ENCODE peak calls at places on chromosomes 1 and 21, in ten cellular contexts. H is GM23248; O is activated CD8-positive, alpha-beta T cell treated with anti-CD3 and anti-CD28 coated beads for 36 hours; W is amniotic stem cell; L is NCI-H69; X is EL; U is heart right ventricle; Y is upper lobe of right lung; K is uterus; J is ACHN. G is an unnamed sample.

GRCh38 chr1:11383553-11384169 is 95.3 kb upstream of the DISP3 start:
- DNase-seq in H (no peak), O (peak), W (no peak), L (no peak), X (no peak), U (no peak), Y (no peak), K (no peak), J (no peak), G (no peak)

GRCh38 chr1:238457610-238458009 is 566.9 kb upstream of the ZP4 start:
- DNase-seq in H (peak), O (no peak), W (no peak), L (no peak), X (peak), U (no peak), Y (no peak), K (no peak), J (no peak), G (no peak)

GRCh38 chr21:42195378-42196031 is 23.4 kb upstream of the ABCG1 start:
- DNase-seq in H (peak), O (peak), W (no peak), L (peak), X (peak), U (no peak), Y (peak), K (no peak), J (no peak), G (no peak)

GRCh38 chr1:186609183-186609582 is 71.0 kb downstream of the PTGS2 start:
- DNase-seq in H (no peak), O (no peak), W (no peak), L (peak), X (no peak), U (no peak), Y (no peak), K (no peak), J (no peak), G (no peak)

GRCh38 chr1:57727121-57727520 is 303.3 kb upstream of the DAB1 start:
- DNase-seq in H (no peak), O (no peak), W (no peak), L (no peak), X (no peak), U (no peak), Y (no peak), K (no peak), J (no peak), G (no peak)

GRCh38 chr1:5389101-5389885 is 602.9 kb downstream of the NPHP4 start:
- DNase-seq in H (no peak), O (peak), W (no peak), L (no peak), X (no peak), U (no peak), Y (no peak), K (no peak), J (no peak), G (no peak)

GRCh38 chr1:22328331-22329170 is 123.1 kb upstream of the ZBTB40 start:
- DNase-seq in H (no peak), O (no peak), W (no peak), L (no peak), X (no peak), U (no peak), Y (peak), K (no peak), J (no peak), G (no peak)

GRCh38 chr1:22089134-22089571 is 36.6 kb downstream of the CDC42 start:
- DNase-seq in H (peak), O (peak), W (no peak), L (no peak), X (no peak), U (no peak), Y (no peak), K (no peak), J (no peak), G (no peak)

GRCh38 chr1:165949335-165950130 is 122.1 kb downstream of the UCK2 start:
- DNase-seq in H (peak), O (no peak), W (no peak), L (no peak), X (peak), U (peak), Y (no peak), K (no peak), J (peak), G (no peak)

GRCh38 chr1:29527314-29528004 is 291.1 kb downstream of the PTPRU start:
- DNase-seq in H (no peak), O (no peak), W (no peak), L (peak), X (no peak), U (no peak), Y (no peak), K (no peak), J (no peak), G (no peak)

GRCh38 chr1:54975709-54976108 is 4.7 kb upstream of the TMEM61 start:
- DNase-seq in H (no peak), O (no peak), W (no peak), L (peak), X (no peak), U (no peak), Y (no peak), K (no peak), J (no peak), G (no peak)

GRCh38 chr1:58325797-58326196 is 220.7 kb downstream of the OMA1 start:
- DNase-seq in H (no peak), O (no peak), W (no peak), L (peak), X (no peak), U (no peak), Y (no peak), K (no peak), J (no peak), G (no peak)

GRCh38 chr1:214464303-214465287 is 86.8 kb downstream of the PTPN14 start:
- DNase-seq in H (no peak), O (no peak), W (no peak), L (no peak), X (no peak), U (no peak), Y (no peak), K (no peak), J (no peak), G (no peak)

GRCh38 chr1:110155878-110156522 is 5.7 kb downstream of the SLC6A17 start:
- DNase-seq in H (peak), O (peak), W (peak), L (no peak), X (peak), U (peak), Y (peak), K (peak), J (peak), G (peak)

GRCh38 chr1:58883037-58883887 is 99.4 kb upstream of the JUN start:
- DNase-seq in H (peak), O (peak), W (peak), L (peak), X (peak), U (peak), Y (peak), K (peak), J (peak), G (no peak)

GRCh38 chr1:68010094-68010493 is 40.3 kb downstream of the DIRAS3 start:
- DNase-seq in H (peak), O (no peak), W (no peak), L (peak), X (no peak), U (no peak), Y (no peak), K (no peak), J (peak), G (no peak)

GRCh38 chr21:17660862-17661261 is 48.2 kb upstream of the BTG3 start:
- DNase-seq in H (no peak), O (no peak), W (no peak), L (peak), X (no peak), U (no peak), Y (no peak), K (no peak), J (no peak), G (no peak)

GRCh38 chr1:151653397-151653796 is 41.5 kb downstream of the SNX27 start:
- DNase-seq in H (peak), O (no peak), W (no peak), L (no peak), X (peak), U (no peak), Y (no peak), K (no peak), J (no peak), G (no peak)

GRCh38 chr1:234668577-234668955 is 58.6 kb upstream of the IRF2BP2 start:
- DNase-seq in H (no peak), O (no peak), W (no peak), L (no peak), X (no peak), U (no peak), Y (no peak), K (no peak), J (no peak), G (no peak)

GRCh38 chr21:35050348-35051286 is 1.5 kb upstream of the RUNX1 start:
- DNase-seq in H (peak), O (peak), W (no peak), L (peak), X (no peak), U (no peak), Y (no peak), K (no peak), J (no peak), G (no peak)

GRCh38 chr1:53582211-53583020 is 123.2 kb downstream of the DMRTB1 start:
- DNase-seq in H (no peak), O (peak), W (no peak), L (peak), X (no peak), U (no peak), Y (peak), K (peak), J (no peak), G (peak)

GRCh38 chr1:21541835-21542234 is 32.6 kb downstream of the ALPL start:
- DNase-seq in H (peak), O (no peak), W (no peak), L (no peak), X (peak), U (peak), Y (no peak), K (no peak), J (no peak), G (no peak)

GRCh38 chr1:203340112-203340804 is 10.7 kb downstream of the FMOD start:
- DNase-seq in H (peak), O (peak), W (peak), L (peak), X (peak), U (peak), Y (peak), K (peak), J (peak), G (peak)

GRCh38 chr1:45630429-45630828 is 6.6 kb upstream of the CCDC17 start:
- DNase-seq in H (no peak), O (no peak), W (no peak), L (no peak), X (no peak), U (no peak), Y (no peak), K (no peak), J (no peak), G (no peak)

GRCh38 chr21:33558777-33559421 is 16.1 kb downstream of the SON start:
- DNase-seq in H (no peak), O (no peak), W (no peak), L (no peak), X (no peak), U (no peak), Y (no peak), K (no peak), J (no peak), G (no peak)

GRCh38 chr1:172638885-172639831 is 19.7 kb upstream of the FASLG start:
- DNase-seq in H (peak), O (peak), W (peak), L (no peak), X (peak), U (no peak), Y (no peak), K (no peak), J (peak), G (peak)

GRCh38 chr21:34730756-34731445 is 62.1 kb downstream of the CLIC6 start:
- DNase-seq in H (no peak), O (no peak), W (no peak), L (no peak), X (no peak), U (no peak), Y (no peak), K (no peak), J (no peak), G (no peak)

GRCh38 chr1:174995916-174996315 is 3.8 kb upstream of the CACYBP start:
- DNase-seq in H (no peak), O (no peak), W (no peak), L (no peak), X (peak), U (no peak), Y (no peak), K (no peak), J (no peak), G (no peak)

GRCh38 chr21:27421654-27422053 is 454.8 kb upstream of the ADAMTS5 start:
- DNase-seq in H (no peak), O (no peak), W (no peak), L (no peak), X (no peak), U (no peak), Y (no peak), K (no peak), J (no peak), G (no peak)

GRCh38 chr1:245067257-245067656 is 87.5 kb upstream of the KIF26B start:
- DNase-seq in H (peak), O (no peak), W (no peak), L (no peak), X (peak), U (no peak), Y (no peak), K (no peak), J (no peak), G (no peak)

G was measured in central memory CD8-positive, alpha-beta T cell.